ENCODE peak calls at places on chromosome 13, in six cellular contexts. A, I, X, G, B and M are unnamed samples.

GRCh38 chr13:23433171-23434153 is at the start of gene SACS:
- DNase-seq in A (no peak), I (peak), X (no peak), G (no peak), B (no peak), M (no peak)

GRCh38 chr13:90838561-90838960 is 508.9 kb upstream of the MIR17HG start:
- DNase-seq in A (no peak), I (no peak), X (no peak), G (no peak), B (no peak), M (no peak)

GRCh38 chr13:100513987-100514670 is 74.5 kb downstream of the GGACT start:
- DNase-seq in A (no peak), I (no peak), X (no peak), G (no peak), B (no peak), M (no peak)

GRCh38 chr13:64817721-64818120 is 2412.4 kb downstream of the PCDH9 start:
- DNase-seq in A (no peak), I (peak), X (no peak), G (no peak), B (no peak), M (no peak)

GRCh38 chr13:110616103-110617101 is 1.1 kb downstream of the NAXD start:
- DNase-seq in A (no peak), I (peak), X (peak), G (no peak), B (peak), M (peak)

GRCh38 chr13:102395939-102396338 is 5.9 kb downstream of the FGF14 start:
- DNase-seq in A (no peak), I (no peak), X (no peak), G (no peak), B (no peak), M (no peak)

GRCh38 chr13:23505007-23505406 is 65.2 kb upstream of the TNFRSF19 start:
- DNase-seq in A (no peak), I (peak), X (no peak), G (peak), B (no peak), M (no peak)

GRCh38 chr13:85543144-85543543 is 256.1 kb downstream of the SLITRK6 start:
- DNase-seq in A (no peak), I (no peak), X (no peak), G (no peak), B (no peak), M (no peak)

GRCh38 chr13:67224148-67224846 is 5.8 kb downstream of the PCDH9 start:
- DNase-seq in A (peak), I (peak), X (peak), G (peak), B (no peak), M (no peak)

GRCh38 chr13:50668044-50668443 is 175.4 kb downstream of the DLEU7 start:
- DNase-seq in A (no peak), I (no peak), X (no peak), G (no peak), B (no peak), M (no peak)

GRCh38 chr13:66237411-66238062 is 992.6 kb downstream of the PCDH9 start:
- DNase-seq in A (no peak), I (no peak), X (no peak), G (no peak), B (no peak), M (no peak)

GRCh38 chr13:40190656-40191100 is 475.8 kb downstream of the FOXO1 start:
- DNase-seq in A (no peak), I (peak), X (peak), G (no peak), B (no peak), M (no peak)

GRCh38 chr13:107516517-107516916 is 698.8 kb downstream of the LIG4 start:
- DNase-seq in A (no peak), I (no peak), X (no peak), G (no peak), B (no peak), M (no peak)

GRCh38 chr13:24050796-24051715 is 109.5 kb upstream of the SPATA13 start:
- DNase-seq in A (no peak), I (no peak), X (no peak), G (no peak), B (no peak), M (no peak)

GRCh38 chr13:114124486-114124885 is 7.9 kb downstream of the RASA3 start:
- DNase-seq in A (no peak), I (no peak), X (no peak), G (no peak), B (no peak), M (no peak)

GRCh38 chr13:32471187-32471922 is 43.4 kb upstream of the N4BP2L1 start:
- DNase-seq in A (no peak), I (no peak), X (no peak), G (peak), B (no peak), M (no peak)

GRCh38 chr13:111946214-111946613 is 120.7 kb upstream of the SOX1 start:
- DNase-seq in A (no peak), I (no peak), X (no peak), G (no peak), B (no peak), M (no peak)

GRCh38 chr13:82565191-82565590 is 1317.1 kb downstream of the SLITRK1 start:
- DNase-seq in A (no peak), I (no peak), X (no peak), G (no peak), B (no peak), M (no peak)

GRCh38 chr13:111568290-111568689 is 247.8 kb downstream of the TEX29 start:
- DNase-seq in A (no peak), I (no peak), X (no peak), G (no peak), B (no peak), M (no peak)

GRCh38 chr13:105196052-105196451 is 1339.4 kb downstream of the EFNB2 start:
- DNase-seq in A (no peak), I (peak), X (no peak), G (no peak), B (no peak), M (no peak)

GRCh38 chr13:34070006-34070405 is 252.1 kb downstream of the RFC3 start:
- DNase-seq in A (no peak), I (no peak), X (no peak), G (no peak), B (no peak), M (no peak)

GRCh38 chr13:80131204-80131603 is 209.7 kb downstream of the SPRY2 start:
- DNase-seq in A (peak), I (peak), X (peak), G (peak), B (no peak), M (no peak)

GRCh38 chr13:44432595-44432994 is 59.0 kb downstream of the SERP2 start:
- DNase-seq in A (no peak), I (no peak), X (no peak), G (no peak), B (no peak), M (no peak)

GRCh38 chr13:50672025-50672424 is 171.5 kb downstream of the DLEU7 start:
- DNase-seq in A (no peak), I (no peak), X (no peak), G (no peak), B (no peak), M (no peak)

GRCh38 chr13:28375250-28375930 is 119.5 kb downstream of the FLT1 start:
- DNase-seq in A (no peak), I (no peak), X (no peak), G (no peak), B (no peak), M (no peak)

GRCh38 chr13:26658491-26658890 is 101.0 kb downstream of the WASF3 start:
- DNase-seq in A (no peak), I (no peak), X (no peak), G (no peak), B (no peak), M (no peak)

GRCh38 chr13:97477824-97478223 is 43.9 kb downstream of the RAP2A start:
- DNase-seq in A (no peak), I (no peak), X (no peak), G (no peak), B (no peak), M (no peak)

GRCh38 chr13:51687928-51688714 is 103.9 kb downstream of the WDFY2 start:
- DNase-seq in A (no peak), I (no peak), X (no peak), G (no peak), B (no peak), M (no peak)

GRCh38 chr13:31236211-31236786 is 36.5 kb downstream of the B3GLCT start:
- DNase-seq in A (no peak), I (peak), X (no peak), G (no peak), B (peak), M (peak)
- TF ChIP-seq CTCF in A (peak), I (peak), X (peak), G (peak), B (peak), M (peak)

DNA sequence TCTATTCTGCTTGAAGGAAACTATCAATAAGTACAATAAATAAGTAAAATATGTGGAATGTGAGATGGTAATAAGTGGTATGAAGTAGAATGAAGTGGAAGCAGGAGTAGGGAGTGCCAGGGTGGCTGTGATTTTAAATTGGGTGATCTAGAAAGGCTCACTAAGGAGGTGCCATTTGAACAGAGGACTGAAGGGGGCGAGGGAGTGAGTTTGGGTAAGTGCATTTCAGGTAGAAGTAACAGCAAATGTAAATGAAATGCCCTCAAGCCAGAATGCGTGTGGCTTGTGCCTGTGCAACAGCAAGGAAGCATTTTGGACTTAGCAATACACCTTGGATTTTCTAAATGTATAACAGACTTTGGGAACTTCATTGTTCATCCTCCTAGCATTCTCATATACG is 77.1 kb downstream of the CCNA1 start:
- DNase-seq in A (no peak), I (no peak), X (no peak), G (no peak), B (no peak), M (no peak)
- TF ChIP-seq CTCF in A (no peak), I (no peak), X (no peak), G (no peak), B (no peak), M (no peak)

DNA sequence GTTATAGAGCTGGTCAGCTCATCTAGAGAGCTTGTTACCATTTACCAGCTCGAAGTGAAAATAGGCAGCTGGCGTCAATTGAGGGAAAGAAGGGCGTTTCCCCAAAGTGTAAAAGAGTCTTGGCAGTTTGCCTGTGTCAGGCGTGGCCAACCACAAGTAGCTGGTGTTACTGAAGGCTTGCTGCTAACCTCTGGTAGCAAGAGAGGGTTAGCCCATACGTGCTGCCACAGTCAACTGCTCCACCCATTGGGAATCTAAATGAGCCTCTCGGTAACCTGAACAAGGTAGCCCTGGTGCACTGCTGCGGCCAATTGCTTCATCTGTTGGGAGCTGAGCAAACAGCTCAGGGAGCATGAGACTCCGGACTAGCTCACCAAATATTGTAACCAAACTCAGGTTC is 314.9 kb upstream of the SLITRK5 start:
- DNase-seq in A (no peak), I (no peak), X (no peak), G (no peak), B (no peak), M (no peak)
- TF ChIP-seq CTCF in A (no peak), I (no peak), X (no peak), G (no peak), B (no peak), M (no peak)

GRCh38 chr13:98866882-98867281 is 111.0 kb downstream of the DOCK9 start:
- DNase-seq in A (no peak), I (no peak), X (no peak), G (no peak), B (no peak), M (no peak)
- TF ChIP-seq CTCF in A (no peak), I (peak), X (no peak), G (no peak), B (no peak), M (no peak)